ENCODE peak calls at places on chromosome 21, in nine cellular contexts. One of them, this sample, is unnamed.

GRCh38 chr21:38811257-38811656 is 5.5 kb downstream of the ETS2 start:
- DNase-seq in MM.1S: no peak
- DNase-seq in PC-3: peak
- DNase-seq in hepatocyte: no peak
- DNase-seq in neural progenitor cell: no peak
- DNase-seq in GM23248: peak
- DNase-seq in OCI-LY7: no peak
- DNase-seq in SK-N-SH: no peak
- DNase-seq in GM23338: peak
- DNase-seq in this sample: no peak

GRCh38 chr21:27693376-27693775 is 726.5 kb upstream of the ADAMTS5 start:
- DNase-seq in neural progenitor cell: no peak
- DNase-seq in GM23338: no peak
- DNase-seq in GM23248: peak
- DNase-seq in SK-N-SH: no peak
- DNase-seq in hepatocyte: no peak
- DNase-seq in MM.1S: no peak
- DNase-seq in OCI-LY7: no peak
- DNase-seq in PC-3: peak
- DNase-seq in this sample: no peak

GRCh38 chr21:36320421-36321324 is 676 bp downstream of the MORC3 start:
- DNase-seq in SK-N-SH: peak
- DNase-seq in GM23248: peak
- DNase-seq in MM.1S: peak
- DNase-seq in hepatocyte: peak
- DNase-seq in OCI-LY7: peak
- DNase-seq in neural progenitor cell: no peak
- DNase-seq in GM23338: peak
- DNase-seq in PC-3: peak
- DNase-seq in this sample: peak

GRCh38 chr21:17513214-17514123 is 626 bp downstream of the CXADR start:
- DNase-seq in MM.1S: peak
- DNase-seq in SK-N-SH: peak
- DNase-seq in neural progenitor cell: peak
- DNase-seq in hepatocyte: peak
- DNase-seq in OCI-LY7: peak
- DNase-seq in GM23338: peak
- DNase-seq in GM23248: peak
- DNase-seq in PC-3: peak
- DNase-seq in this sample: no peak

GRCh38 chr21:38295997-38296764 is 39.4 kb downstream of the KCNJ15 start:
- DNase-seq in OCI-LY7: no peak
- DNase-seq in GM23338: peak
- DNase-seq in hepatocyte: no peak
- DNase-seq in neural progenitor cell: no peak
- DNase-seq in GM23248: peak
- DNase-seq in PC-3: peak
- DNase-seq in SK-N-SH: no peak
- DNase-seq in MM.1S: no peak
- DNase-seq in this sample: no peak

GRCh38 chr21:38303300-38303699 is 46.5 kb downstream of the KCNJ15 start:
- DNase-seq in SK-N-SH: no peak
- DNase-seq in PC-3: peak
- DNase-seq in MM.1S: no peak
- DNase-seq in neural progenitor cell: no peak
- DNase-seq in hepatocyte: peak
- DNase-seq in GM23248: peak
- DNase-seq in OCI-LY7: no peak
- DNase-seq in GM23338: no peak
- DNase-seq in this sample: no peak

GRCh38 chr21:36321325-36322082 is 1.5 kb downstream of the MORC3 start:
- DNase-seq in GM23248: peak
- DNase-seq in PC-3: peak
- DNase-seq in SK-N-SH: peak
- DNase-seq in neural progenitor cell: peak
- DNase-seq in MM.1S: no peak
- DNase-seq in hepatocyte: peak
- DNase-seq in OCI-LY7: peak
- DNase-seq in GM23338: peak
- DNase-seq in this sample: no peak

GRCh38 chr21:35351434-35351833 is 302.3 kb upstream of the RUNX1 start:
- DNase-seq in OCI-LY7: no peak
- DNase-seq in GM23338: no peak
- DNase-seq in MM.1S: no peak
- DNase-seq in neural progenitor cell: peak
- DNase-seq in PC-3: no peak
- DNase-seq in SK-N-SH: no peak
- DNase-seq in hepatocyte: no peak
- DNase-seq in GM23248: no peak
- DNase-seq in this sample: no peak

GRCh38 chr21:39088831-39089380 is 94.3 kb downstream of the PSMG1 start:
- DNase-seq in SK-N-SH: no peak
- DNase-seq in GM23248: peak
- DNase-seq in MM.1S: no peak
- DNase-seq in OCI-LY7: no peak
- DNase-seq in GM23338: no peak
- DNase-seq in neural progenitor cell: no peak
- DNase-seq in hepatocyte: no peak
- DNase-seq in PC-3: peak
- DNase-seq in this sample: no peak

GRCh38 chr21:27040738-27041137 is 73.8 kb upstream of the ADAMTS5 start:
- DNase-seq in hepatocyte: no peak
- DNase-seq in GM23338: no peak
- DNase-seq in GM23248: no peak
- DNase-seq in SK-N-SH: no peak
- DNase-seq in OCI-LY7: no peak
- DNase-seq in neural progenitor cell: no peak
- DNase-seq in MM.1S: no peak
- DNase-seq in PC-3: peak
- DNase-seq in this sample: no peak

GRCh38 chr21:36079010-36079649 is 9.3 kb downstream of the CBR1 start:
- DNase-seq in PC-3: no peak
- DNase-seq in hepatocyte: no peak
- DNase-seq in SK-N-SH: no peak
- DNase-seq in GM23248: peak
- DNase-seq in GM23338: no peak
- DNase-seq in MM.1S: peak
- DNase-seq in neural progenitor cell: no peak
- DNase-seq in OCI-LY7: no peak
- DNase-seq in this sample: no peak

GRCh38 chr21:17859661-17860060 is 40.5 kb upstream of the C21orf91 start:
- DNase-seq in PC-3: no peak
- DNase-seq in hepatocyte: no peak
- DNase-seq in GM23338: no peak
- DNase-seq in OCI-LY7: no peak
- DNase-seq in SK-N-SH: no peak
- DNase-seq in neural progenitor cell: peak
- DNase-seq in MM.1S: no peak
- DNase-seq in GM23248: no peak
- DNase-seq in this sample: no peak

GRCh38 chr21:41612674-41613250 is 104.8 kb upstream of the TMPRSS2 start:
- DNase-seq in SK-N-SH: peak
- DNase-seq in GM23248: peak
- DNase-seq in PC-3: peak
- DNase-seq in OCI-LY7: peak
- DNase-seq in neural progenitor cell: peak
- DNase-seq in hepatocyte: peak
- DNase-seq in GM23338: peak
- DNase-seq in MM.1S: no peak
- DNase-seq in this sample: no peak

GRCh38 chr21:40678681-40679284 is 168.2 kb downstream of the DSCAM start:
- DNase-seq in PC-3: no peak
- DNase-seq in MM.1S: peak
- DNase-seq in SK-N-SH: no peak
- DNase-seq in OCI-LY7: no peak
- DNase-seq in neural progenitor cell: no peak
- DNase-seq in GM23248: no peak
- DNase-seq in hepatocyte: no peak
- DNase-seq in GM23338: no peak
- DNase-seq in this sample: no peak

GRCh38 chr21:42423197-42423675 is 19.5 kb downstream of the UBASH3A start:
- DNase-seq in hepatocyte: no peak
- DNase-seq in OCI-LY7: no peak
- DNase-seq in PC-3: no peak
- DNase-seq in SK-N-SH: no peak
- DNase-seq in neural progenitor cell: no peak
- DNase-seq in GM23338: no peak
- DNase-seq in MM.1S: peak
- DNase-seq in GM23248: no peak
- DNase-seq in this sample: no peak

GRCh38 chr21:35849131-35849530 is 211.2 kb downstream of the SETD4 start:
- DNase-seq in GM23338: no peak
- DNase-seq in SK-N-SH: no peak
- DNase-seq in MM.1S: no peak
- DNase-seq in neural progenitor cell: no peak
- DNase-seq in hepatocyte: no peak
- DNase-seq in GM23248: no peak
- DNase-seq in OCI-LY7: no peak
- DNase-seq in PC-3: no peak
- DNase-seq in this sample: no peak

GRCh38 chr21:21439761-21440160 is 441.6 kb downstream of the NCAM2 start:
- DNase-seq in SK-N-SH: no peak
- DNase-seq in hepatocyte: no peak
- DNase-seq in MM.1S: no peak
- DNase-seq in OCI-LY7: no peak
- DNase-seq in neural progenitor cell: no peak
- DNase-seq in GM23338: no peak
- DNase-seq in GM23248: no peak
- DNase-seq in PC-3: peak
- DNase-seq in this sample: no peak

GRCh38 chr21:33924766-33925100 is 9.1 kb upstream of the ATP5PO start:
- DNase-seq in MM.1S: no peak
- DNase-seq in SK-N-SH: peak
- DNase-seq in neural progenitor cell: no peak
- DNase-seq in GM23248: no peak
- DNase-seq in hepatocyte: no peak
- DNase-seq in GM23338: no peak
- DNase-seq in PC-3: peak
- DNase-seq in OCI-LY7: no peak
- DNase-seq in this sample: no peak

GRCh38 chr21:43591468-43592050 is 67.7 kb downstream of the HSF2BP start:
- DNase-seq in PC-3: no peak
- DNase-seq in OCI-LY7: no peak
- DNase-seq in hepatocyte: no peak
- DNase-seq in GM23338: no peak
- DNase-seq in GM23248: peak
- DNase-seq in SK-N-SH: no peak
- DNase-seq in MM.1S: no peak
- DNase-seq in neural progenitor cell: no peak
- DNase-seq in this sample: no peak
- TF ChIP-seq EZH2phosphoT487 in PC-3: no peak
- TF ChIP-seq EZH2phosphoT487 in OCI-LY7: no peak
- TF ChIP-seq EZH2phosphoT487 in hepatocyte: no peak
- TF ChIP-seq EZH2phosphoT487 in GM23338: no peak
- TF ChIP-seq EZH2phosphoT487 in GM23248: no peak
- TF ChIP-seq EZH2phosphoT487 in SK-N-SH: no peak
- TF ChIP-seq EZH2phosphoT487 in MM.1S: no peak
- TF ChIP-seq EZH2phosphoT487 in neural progenitor cell: no peak
- TF ChIP-seq EZH2phosphoT487 in this sample: no peak

DNA sequence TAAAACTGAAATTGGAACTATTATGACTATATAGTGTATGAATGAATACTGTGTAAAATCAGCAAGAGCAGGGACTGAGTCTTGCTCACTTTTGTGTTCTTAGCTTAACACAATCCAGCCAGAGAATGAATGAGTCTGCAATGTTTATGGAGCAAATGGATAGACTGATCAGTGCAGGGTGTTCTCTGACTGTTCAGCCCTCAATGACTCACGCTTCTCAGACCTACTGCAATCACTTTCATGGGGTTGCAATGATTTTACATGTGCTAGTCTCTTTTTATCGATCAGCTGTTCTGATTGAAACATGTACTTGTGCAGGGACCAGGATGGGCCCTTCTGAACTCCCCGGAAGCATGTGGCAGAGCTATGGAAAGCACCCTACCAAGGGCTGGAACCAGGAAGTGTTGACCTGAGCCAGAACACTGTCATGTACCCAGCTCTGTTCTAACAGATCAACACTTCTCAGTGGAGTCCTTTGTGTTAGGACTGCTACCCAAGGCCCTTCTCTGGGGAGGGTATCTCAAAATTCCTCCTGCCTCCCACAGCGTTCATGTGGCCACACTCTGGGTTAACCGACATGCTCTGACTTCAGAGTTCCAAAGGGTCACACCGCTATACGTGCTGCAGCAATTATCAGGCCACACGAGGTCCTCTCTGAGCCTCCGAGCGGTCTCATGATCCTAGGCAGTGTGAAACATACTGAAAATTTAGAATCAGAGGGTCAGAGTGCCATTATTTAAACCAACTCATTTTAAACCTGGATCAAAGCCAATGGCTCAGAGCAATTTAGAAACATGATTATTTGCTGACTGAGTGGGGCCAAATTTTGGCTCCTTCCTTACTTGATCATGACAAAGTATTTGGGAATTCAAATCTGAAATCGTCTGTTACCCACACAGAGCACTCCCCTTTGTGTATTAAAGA is 35.2 kb downstream of the GRIK1 start:
- DNase-seq in GM23338: peak
- DNase-seq in GM23248: peak
- DNase-seq in neural progenitor cell: no peak
- DNase-seq in SK-N-SH: no peak
- DNase-seq in OCI-LY7: no peak
- DNase-seq in hepatocyte: no peak
- DNase-seq in PC-3: peak
- DNase-seq in MM.1S: no peak
- DNase-seq in this sample: no peak
- TF ChIP-seq EZH2phosphoT487 in GM23338: no peak
- TF ChIP-seq EZH2phosphoT487 in GM23248: no peak
- TF ChIP-seq EZH2phosphoT487 in neural progenitor cell: no peak
- TF ChIP-seq EZH2phosphoT487 in SK-N-SH: no peak
- TF ChIP-seq EZH2phosphoT487 in OCI-LY7: no peak
- TF ChIP-seq EZH2phosphoT487 in hepatocyte: no peak
- TF ChIP-seq EZH2phosphoT487 in PC-3: no peak
- TF ChIP-seq EZH2phosphoT487 in MM.1S: no peak
- TF ChIP-seq EZH2phosphoT487 in this sample: no peak

DNA sequence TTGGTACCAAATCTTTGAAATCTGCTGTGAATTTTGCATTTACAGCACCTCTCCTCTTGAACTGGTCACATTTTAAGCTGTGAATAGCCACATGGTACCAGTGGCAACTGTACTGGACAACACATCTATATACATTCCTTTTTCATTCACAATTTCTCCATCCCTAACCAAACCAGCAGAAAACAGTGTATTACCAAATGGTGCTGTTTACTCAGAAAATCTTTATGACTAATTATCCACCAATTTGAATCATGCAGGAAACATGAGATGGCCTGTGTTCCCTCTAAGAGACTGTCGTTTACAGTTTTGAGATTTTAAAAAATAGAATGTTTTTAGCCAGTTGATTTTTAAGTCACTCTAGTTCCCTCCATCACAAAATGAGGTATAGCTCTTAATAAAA is 17.6 kb upstream of the CCT8 start:
- DNase-seq in hepatocyte: no peak
- DNase-seq in MM.1S: no peak
- DNase-seq in OCI-LY7: no peak
- DNase-seq in SK-N-SH: no peak
- DNase-seq in GM23338: no peak
- DNase-seq in GM23248: peak
- DNase-seq in neural progenitor cell: no peak
- DNase-seq in PC-3: peak
- DNase-seq in this sample: no peak
- TF ChIP-seq EZH2phosphoT487 in hepatocyte: no peak
- TF ChIP-seq EZH2phosphoT487 in MM.1S: no peak
- TF ChIP-seq EZH2phosphoT487 in OCI-LY7: no peak
- TF ChIP-seq EZH2phosphoT487 in SK-N-SH: no peak
- TF ChIP-seq EZH2phosphoT487 in GM23338: no peak
- TF ChIP-seq EZH2phosphoT487 in GM23248: no peak
- TF ChIP-seq EZH2phosphoT487 in neural progenitor cell: no peak
- TF ChIP-seq EZH2phosphoT487 in PC-3: no peak
- TF ChIP-seq EZH2phosphoT487 in this sample: no peak

GRCh38 chr21:32734214-32734613 is 6.4 kb upstream of the SYNJ1 start:
- DNase-seq in OCI-LY7: no peak
- DNase-seq in GM23248: no peak
- DNase-seq in GM23338: no peak
- DNase-seq in neural progenitor cell: no peak
- DNase-seq in hepatocyte: no peak
- DNase-seq in SK-N-SH: no peak
- DNase-seq in MM.1S: no peak
- DNase-seq in PC-3: no peak
- DNase-seq in this sample: no peak
- TF ChIP-seq EZH2phosphoT487 in OCI-LY7: no peak
- TF ChIP-seq EZH2phosphoT487 in GM23248: no peak
- TF ChIP-seq EZH2phosphoT487 in GM23338: no peak
- TF ChIP-seq EZH2phosphoT487 in neural progenitor cell: no peak
- TF ChIP-seq EZH2phosphoT487 in hepatocyte: no peak
- TF ChIP-seq EZH2phosphoT487 in SK-N-SH: no peak
- TF ChIP-seq EZH2phosphoT487 in MM.1S: no peak
- TF ChIP-seq EZH2phosphoT487 in PC-3: no peak
- TF ChIP-seq EZH2phosphoT487 in this sample: no peak

This sample was measured in HCT116.